ENCODE peak calls at places on chromosomes 11 and 22, in seven cellular contexts. D is stimulated activated CD8-positive, alpha-beta memory T cell treated with anti-CD3 and anti-CD28 coated beads, Interleukin-12 subunit alpha, Interleukin-12 subunit beta, amount 100 ng/mL, for 1 hour; V is naive B cell; A is fibroblast of the aortic adventitia; X is EL; Y is effector CD4-positive, alpha-beta T cell; E is ELF-1. T is an unnamed sample.

GRCh38 chr11:133343951-133344350 is 188.3 kb downstream of the OPCML start:
- DNase-seq in D (no peak), V (no peak), A (no peak), X (no peak), Y (no peak), E (peak), T (no peak)

GRCh38 chr22:19149962-19150361 is at the start of gene GSC2:
- DNase-seq in D (no peak), V (no peak), A (no peak), X (no peak), Y (no peak), E (no peak), T (no peak)

GRCh38 chr22:50171965-50172421 is 1.5 kb downstream of the PANX2 start:
- DNase-seq in D (no peak), V (no peak), A (no peak), X (no peak), Y (no peak), E (no peak), T (no peak)

GRCh38 chr22:30290318-30290678 is 993 bp upstream of the CASTOR1 start:
- DNase-seq in D (no peak), V (no peak), A (no peak), X (no peak), Y (no peak), E (no peak), T (no peak)

GRCh38 chr11:122209619-122210377 is 93.8 kb upstream of the BLID start:
- DNase-seq in D (no peak), V (no peak), A (peak), X (peak), Y (no peak), E (no peak), T (no peak)

GRCh38 chr22:44538071-44538470 is 40.0 kb upstream of the RTL6 start:
- DNase-seq in D (no peak), V (no peak), A (peak), X (peak), Y (no peak), E (peak), T (no peak)

GRCh38 chr22:24601217-24602104 is 1.5 kb upstream of the GGT1 start:
- DNase-seq in D (no peak), V (no peak), A (no peak), X (no peak), Y (no peak), E (no peak), T (no peak)

GRCh38 chr11:1458340-1459218 is 28.0 kb downstream of the MOB2 start:
- DNase-seq in D (no peak), V (no peak), A (no peak), X (peak), Y (no peak), E (peak), T (no peak)

T was measured in memory B cell.